ENCODE peak calls at places on chromosome 18, in eight cellular contexts. One of them, this sample, is unnamed.

GRCh38 chr18:32607816-32608215 is 137.1 kb upstream of the GAREM1 start:
- DNase-seq in fibroblast of pulmonary artery: no peak
- DNase-seq in heart right ventricle: no peak
- DNase-seq in stomach: no peak
- DNase-seq in fibroblast of mammary gland: no peak
- DNase-seq in GM23338: no peak
- DNase-seq in psoas muscle: no peak
- DNase-seq in fibroblast of lung: no peak
- DNase-seq in this sample: no peak

GRCh38 chr18:3903341-3903740 is 453.4 kb downstream of the TGIF1 start:
- DNase-seq in fibroblast of lung: peak; percentile 89
- DNase-seq in fibroblast of mammary gland: peak; percentile 95
- DNase-seq in stomach: no peak
- DNase-seq in heart right ventricle: no peak
- DNase-seq in psoas muscle: no peak
- DNase-seq in GM23338: no peak
- DNase-seq in fibroblast of pulmonary artery: peak; percentile 71
- DNase-seq in this sample: peak; percentile 82

GRCh38 chr18:47480166-47480565 is 228.7 kb upstream of the SKOR2 start:
- DNase-seq in fibroblast of lung: no peak
- DNase-seq in fibroblast of pulmonary artery: no peak
- DNase-seq in GM23338: no peak
- DNase-seq in fibroblast of mammary gland: no peak
- DNase-seq in stomach: no peak
- DNase-seq in heart right ventricle: no peak
- DNase-seq in psoas muscle: no peak
- DNase-seq in this sample: no peak

GRCh38 chr18:3060667-3061580 is 48.0 kb upstream of the LPIN2 start:
- DNase-seq in GM23338: no peak
- DNase-seq in fibroblast of mammary gland: no peak
- DNase-seq in fibroblast of lung: no peak
- DNase-seq in psoas muscle: no peak
- DNase-seq in stomach: no peak
- DNase-seq in heart right ventricle: no peak
- DNase-seq in fibroblast of pulmonary artery: no peak
- DNase-seq in this sample: no peak

GRCh38 chr18:62713651-62714247 is 1.6 kb upstream of the PHLPP1 start:
- DNase-seq in fibroblast of lung: no peak
- DNase-seq in fibroblast of pulmonary artery: no peak
- DNase-seq in heart right ventricle: no peak
- DNase-seq in GM23338: peak; percentile 34
- DNase-seq in fibroblast of mammary gland: no peak
- DNase-seq in stomach: no peak
- DNase-seq in psoas muscle: no peak
- DNase-seq in this sample: no peak

GRCh38 chr18:56298935-56299334 is 339.5 kb downstream of the TXNL1 start:
- DNase-seq in stomach: no peak
- DNase-seq in GM23338: peak; percentile 36
- DNase-seq in fibroblast of mammary gland: peak; percentile 57
- DNase-seq in heart right ventricle: no peak
- DNase-seq in fibroblast of lung: peak; percentile 37
- DNase-seq in psoas muscle: no peak
- DNase-seq in fibroblast of pulmonary artery: peak; percentile 55
- DNase-seq in this sample: no peak

GRCh38 chr18:35703043-35703688 is 121.6 kb downstream of the GALNT1 start:
- DNase-seq in psoas muscle: no peak
- DNase-seq in fibroblast of lung: peak; percentile 4
- DNase-seq in fibroblast of pulmonary artery: peak; percentile 6
- DNase-seq in GM23338: no peak
- DNase-seq in fibroblast of mammary gland: no peak
- DNase-seq in stomach: no peak
- DNase-seq in heart right ventricle: no peak
- DNase-seq in this sample: no peak

GRCh38 chr18:23852236-23853045 is 162.1 kb upstream of the TTC39C start:
- DNase-seq in psoas muscle: no peak
- DNase-seq in fibroblast of pulmonary artery: no peak
- DNase-seq in GM23338: no peak
- DNase-seq in stomach: no peak
- DNase-seq in fibroblast of mammary gland: no peak
- DNase-seq in fibroblast of lung: no peak
- DNase-seq in heart right ventricle: no peak
- DNase-seq in this sample: no peak

GRCh38 chr18:3498705-3499451 is 48.9 kb downstream of the TGIF1 start:
- DNase-seq in fibroblast of mammary gland: peak; percentile 43
- DNase-seq in GM23338: peak; percentile 81
- DNase-seq in fibroblast of lung: peak; percentile 44
- DNase-seq in heart right ventricle: no peak
- DNase-seq in fibroblast of pulmonary artery: peak; percentile 42
- DNase-seq in stomach: peak; percentile 37
- DNase-seq in psoas muscle: peak; percentile 39
- DNase-seq in this sample: no peak

GRCh38 chr18:66931010-66931409 is 327.1 kb upstream of the CDH19 start:
- DNase-seq in heart right ventricle: no peak
- DNase-seq in stomach: no peak
- DNase-seq in psoas muscle: no peak
- DNase-seq in fibroblast of lung: no peak
- DNase-seq in fibroblast of pulmonary artery: no peak
- DNase-seq in fibroblast of mammary gland: no peak
- DNase-seq in GM23338: peak; percentile 72
- DNase-seq in this sample: no peak

GRCh38 chr18:65352183-65352582 is 398.6 kb upstream of the CDH7 start:
- DNase-seq in psoas muscle: no peak
- DNase-seq in stomach: no peak
- DNase-seq in fibroblast of lung: peak; percentile 2
- DNase-seq in heart right ventricle: no peak
- DNase-seq in fibroblast of pulmonary artery: no peak
- DNase-seq in fibroblast of mammary gland: no peak
- DNase-seq in GM23338: no peak
- DNase-seq in this sample: peak; percentile 15

GRCh38 chr18:39345321-39345720 is 1779.7 kb upstream of the CELF4 start:
- DNase-seq in psoas muscle: no peak
- DNase-seq in heart right ventricle: no peak
- DNase-seq in fibroblast of lung: peak; percentile 21
- DNase-seq in fibroblast of pulmonary artery: no peak
- DNase-seq in GM23338: no peak
- DNase-seq in stomach: no peak
- DNase-seq in fibroblast of mammary gland: peak; percentile 10
- DNase-seq in this sample: no peak

GRCh38 chr18:32200766-32201165 is 10.9 kb downstream of the MEP1B start:
- DNase-seq in heart right ventricle: no peak
- DNase-seq in fibroblast of pulmonary artery: no peak
- DNase-seq in fibroblast of lung: peak; percentile 1
- DNase-seq in stomach: no peak
- DNase-seq in fibroblast of mammary gland: no peak
- DNase-seq in GM23338: no peak
- DNase-seq in psoas muscle: no peak
- DNase-seq in this sample: no peak

GRCh38 chr18:58313491-58314032 is 269.5 kb downstream of the NEDD4L start:
- DNase-seq in fibroblast of pulmonary artery: no peak
- DNase-seq in fibroblast of mammary gland: no peak
- DNase-seq in heart right ventricle: no peak
- DNase-seq in psoas muscle: no peak
- DNase-seq in fibroblast of lung: no peak
- DNase-seq in GM23338: no peak
- DNase-seq in stomach: peak; percentile 82
- DNase-seq in this sample: no peak

GRCh38 chr18:53698907-53699306 is 525.6 kb downstream of the MBD2 start:
- DNase-seq in psoas muscle: no peak
- DNase-seq in stomach: peak; percentile 52
- DNase-seq in heart right ventricle: peak; percentile 18
- DNase-seq in fibroblast of mammary gland: peak; percentile 43
- DNase-seq in GM23338: peak; percentile 55
- DNase-seq in fibroblast of lung: no peak
- DNase-seq in fibroblast of pulmonary artery: peak; percentile 63
- DNase-seq in this sample: peak; percentile 11

GRCh38 chr18:39571511-39571910 is 2005.9 kb upstream of the CELF4 start:
- DNase-seq in fibroblast of lung: peak; percentile 49
- DNase-seq in psoas muscle: no peak
- DNase-seq in fibroblast of mammary gland: peak; percentile 33
- DNase-seq in heart right ventricle: no peak
- DNase-seq in stomach: no peak
- DNase-seq in fibroblast of pulmonary artery: peak; percentile 64
- DNase-seq in GM23338: peak; percentile 80
- DNase-seq in this sample: peak; percentile 9

GRCh38 chr18:59272221-59272888 is 899 bp downstream of the RAX start:
- DNase-seq in stomach: no peak
- DNase-seq in GM23338: peak; percentile 63
- DNase-seq in fibroblast of lung: no peak
- DNase-seq in psoas muscle: no peak
- DNase-seq in heart right ventricle: no peak
- DNase-seq in fibroblast of pulmonary artery: no peak
- DNase-seq in fibroblast of mammary gland: no peak
- DNase-seq in this sample: no peak

GRCh38 chr18:37381554-37381953 is 184.0 kb downstream of the CELF4 start:
- DNase-seq in psoas muscle: no peak
- DNase-seq in heart right ventricle: no peak
- DNase-seq in fibroblast of mammary gland: no peak
- DNase-seq in fibroblast of pulmonary artery: no peak
- DNase-seq in stomach: no peak
- DNase-seq in fibroblast of lung: no peak
- DNase-seq in GM23338: peak; percentile 20
- DNase-seq in this sample: no peak

DNA sequence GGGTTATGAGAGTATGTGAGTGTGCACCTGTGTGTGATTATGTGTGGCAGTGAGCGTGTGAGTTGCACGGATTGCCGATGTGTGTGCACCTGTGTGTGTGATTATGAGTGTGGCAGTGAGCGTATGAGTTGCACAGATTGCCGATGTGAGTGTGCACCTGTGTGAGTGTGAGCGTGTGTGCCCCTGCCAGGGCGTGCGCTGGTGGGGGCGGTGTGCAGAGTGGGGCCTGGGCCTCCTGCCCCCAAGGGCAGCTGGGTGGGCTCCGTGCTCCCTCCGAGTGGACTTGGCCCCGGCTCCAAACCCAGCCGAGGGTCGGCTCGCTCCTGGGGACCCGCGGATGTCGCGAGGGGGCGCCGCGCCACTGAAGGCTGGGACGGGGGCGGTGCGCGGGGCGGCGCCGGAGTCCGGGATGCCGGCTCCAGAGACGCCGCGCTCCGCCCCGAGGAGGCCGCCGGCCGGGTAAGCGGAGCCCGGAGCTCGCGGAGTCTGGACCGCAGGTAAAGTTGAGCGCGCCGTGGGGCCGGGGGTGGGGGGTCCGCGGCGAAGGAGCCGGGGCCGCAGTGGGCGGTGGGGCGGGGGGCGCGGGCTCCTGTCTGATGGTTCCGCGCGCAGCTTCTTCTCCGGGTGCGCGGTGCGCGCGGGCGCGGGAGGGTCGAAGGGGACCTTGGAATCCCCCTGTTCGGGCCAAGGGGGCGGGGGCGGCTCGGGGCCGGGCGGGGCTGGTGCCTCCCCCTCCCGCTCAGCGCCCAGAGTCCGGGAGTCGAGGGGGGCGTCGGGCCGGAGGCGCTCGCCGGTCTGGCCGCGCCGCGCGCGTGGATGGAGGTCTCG is at the start of gene KCNG2:
- DNase-seq in fibroblast of mammary gland: peak; percentile 16
- DNase-seq in GM23338: peak; percentile 67
- DNase-seq in fibroblast of pulmonary artery: peak; percentile 43
- DNase-seq in stomach: no peak
- DNase-seq in heart right ventricle: no peak
- DNase-seq in psoas muscle: no peak
- DNase-seq in fibroblast of lung: peak; percentile 33
- DNase-seq in this sample: no peak
- H3K4me3 ChIP-seq in fibroblast of mammary gland: peak within 1 kb of the TSS; percentile 1
- H3K4me3 ChIP-seq in GM23338: peak within 1 kb of the TSS; percentile 72
- H3K4me3 ChIP-seq in fibroblast of pulmonary artery: peak within 1 kb of the TSS; percentile 64
- H3K4me3 ChIP-seq in stomach: peak within 1 kb of the TSS; percentile 31
- H3K4me3 ChIP-seq in heart right ventricle: peak within 1 kb of the TSS; percentile 28
- H3K4me3 ChIP-seq in psoas muscle: peak within 1 kb of the TSS; percentile 58
- H3K4me3 ChIP-seq in fibroblast of lung: peak within 1 kb of the TSS; percentile 55
- H3K4me3 ChIP-seq in this sample: peak within 1 kb of the TSS; percentile 27

DNA sequence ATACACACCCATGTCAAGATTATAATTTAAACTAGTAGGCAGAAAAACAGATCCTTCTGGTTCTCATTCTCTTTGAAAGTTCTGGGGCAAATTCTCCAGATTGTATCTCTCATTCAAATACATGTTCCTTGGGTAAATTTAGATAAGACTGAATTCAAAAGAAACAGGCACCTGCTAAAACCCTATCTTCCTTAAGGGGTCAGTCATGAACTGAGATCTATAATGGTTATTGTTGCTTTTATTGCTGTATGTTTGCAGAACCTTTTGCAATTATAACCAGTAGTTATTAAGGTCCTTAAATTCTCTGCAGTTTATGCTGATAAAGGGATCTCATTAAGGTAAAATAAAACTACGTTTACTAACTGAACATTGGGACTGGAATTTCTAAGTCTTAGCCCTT is 83.5 kb downstream of the MYO5B start:
- DNase-seq in fibroblast of mammary gland: no peak
- DNase-seq in GM23338: no peak
- DNase-seq in heart right ventricle: no peak
- DNase-seq in fibroblast of lung: no peak
- DNase-seq in fibroblast of pulmonary artery: no peak
- DNase-seq in psoas muscle: no peak
- DNase-seq in stomach: no peak
- DNase-seq in this sample: no peak
- TF ChIP-seq CTCF in fibroblast of mammary gland: peak; percentile 10
- TF ChIP-seq CTCF in GM23338: peak; percentile 29
- TF ChIP-seq CTCF in heart right ventricle: no peak
- TF ChIP-seq CTCF in fibroblast of lung: no peak
- TF ChIP-seq CTCF in fibroblast of pulmonary artery: no peak
- TF ChIP-seq CTCF in psoas muscle: no peak
- TF ChIP-seq CTCF in stomach: no peak
- TF ChIP-seq CTCF in this sample: no peak

DNA sequence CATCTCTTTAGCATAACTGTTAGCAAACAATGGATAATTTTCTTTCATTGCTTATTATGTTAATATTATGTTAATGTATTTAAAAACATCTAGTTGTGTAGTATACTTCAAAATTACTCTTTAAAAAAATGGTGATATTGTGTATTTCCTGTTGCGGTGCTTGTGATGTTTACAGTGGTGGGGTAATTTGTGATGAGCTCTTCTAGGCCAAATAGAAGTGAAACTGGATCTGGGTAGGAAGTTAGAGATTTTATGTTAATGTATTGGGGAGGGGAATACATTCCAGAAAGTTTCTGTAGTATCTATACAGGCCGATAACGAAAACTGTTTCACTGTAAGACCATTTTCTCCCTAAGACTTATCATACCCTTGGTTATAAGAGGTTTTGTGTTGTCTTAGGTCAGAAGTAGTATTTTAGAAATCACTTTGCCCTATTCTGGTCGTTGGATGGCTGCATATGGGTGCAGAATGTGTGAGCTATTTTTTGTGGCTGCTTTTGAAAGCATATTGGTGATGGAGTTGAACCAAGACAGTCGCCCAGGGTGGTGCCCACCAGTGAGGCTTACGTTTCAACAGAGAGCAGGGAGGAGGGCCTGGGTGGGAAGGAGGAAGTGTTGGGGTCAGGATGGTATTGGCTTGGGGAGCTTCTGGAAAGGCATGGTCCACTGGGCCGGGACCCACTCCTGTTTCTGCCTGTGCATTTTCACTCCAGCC is 5.8 kb downstream of the TSHZ1 start:
- DNase-seq in fibroblast of lung: no peak
- DNase-seq in fibroblast of mammary gland: no peak
- DNase-seq in fibroblast of pulmonary artery: no peak
- DNase-seq in stomach: no peak
- DNase-seq in psoas muscle: no peak
- DNase-seq in heart right ventricle: no peak
- DNase-seq in GM23338: no peak
- DNase-seq in this sample: no peak
- H3K4me3 ChIP-seq in fibroblast of lung: no peak overlapping the region
- H3K4me3 ChIP-seq in fibroblast of mammary gland: no peak overlapping the region
- H3K4me3 ChIP-seq in fibroblast of pulmonary artery: no peak overlapping the region
- H3K4me3 ChIP-seq in stomach: no peak overlapping the region
- H3K4me3 ChIP-seq in psoas muscle: no peak overlapping the region
- H3K4me3 ChIP-seq in heart right ventricle: no peak overlapping the region
- H3K4me3 ChIP-seq in GM23338: no peak overlapping the region
- H3K4me3 ChIP-seq in this sample: no peak overlapping the region

GRCh38 chr18:76126327-76126726 is 368.7 kb downstream of the ZNF516 start:
- DNase-seq in fibroblast of mammary gland: no peak
- DNase-seq in GM23338: peak; percentile 41
- DNase-seq in fibroblast of pulmonary artery: no peak
- DNase-seq in stomach: no peak
- DNase-seq in heart right ventricle: peak; percentile 10
- DNase-seq in psoas muscle: no peak
- DNase-seq in fibroblast of lung: no peak
- DNase-seq in this sample: no peak
- TF ChIP-seq CTCF in fibroblast of mammary gland: no peak
- TF ChIP-seq CTCF in GM23338: peak; percentile 36
- TF ChIP-seq CTCF in fibroblast of pulmonary artery: no peak
- TF ChIP-seq CTCF in stomach: no peak
- TF ChIP-seq CTCF in heart right ventricle: peak; percentile 24
- TF ChIP-seq CTCF in psoas muscle: peak; percentile 31
- TF ChIP-seq CTCF in fibroblast of lung: no peak
- TF ChIP-seq CTCF in this sample: no peak

This sample was measured in astrocyte of the cerebellum.